ENCODE peak calls at places on chromosomes 4 and X, in five cellular contexts. One of them, this sample, is unnamed. For H3K4me1, the result is how much of the 10 kb centered on the place peaks cover.

GRCh38 chrX:71671043-71671829 is 3.9 kb downstream of the LOC101059915 start:
- DNase-seq in GM12878: no peak
- DNase-seq in H1: no peak
- DNase-seq in HepG2: no peak
- DNase-seq in K562: no peak
- DNase-seq in this sample: no peak

GRCh38 chrX:115018944-115019343 is 1.5 kb upstream of the IL13RA2 start:
- DNase-seq in K562: no peak
- DNase-seq in HepG2: no peak
- DNase-seq in H1: no peak
- DNase-seq in GM12878: no peak
- DNase-seq in this sample: no peak

GRCh38 chrX:95760356-95760755 is 924.3 kb upstream of the DIAPH2 start:
- DNase-seq in HepG2: no peak
- DNase-seq in H1: no peak
- DNase-seq in K562: no peak
- DNase-seq in GM12878: no peak
- DNase-seq in this sample: no peak

GRCh38 chr4:113878718-113879117 is 100.7 kb downstream of the ARSJ start:
- DNase-seq in K562: no peak
- DNase-seq in HepG2: peak
- DNase-seq in GM12878: no peak
- DNase-seq in H1: peak
- DNase-seq in this sample: peak

GRCh38 chrX:107826286-107827136 is 845 bp downstream of the MID2 start:
- DNase-seq in H1: no peak
- DNase-seq in HepG2: no peak
- DNase-seq in K562: no peak
- DNase-seq in GM12878: no peak
- DNase-seq in this sample: peak

GRCh38 chr4:180156684-180157083 is 2086.5 kb upstream of the TENM3 start:
- DNase-seq in K562: no peak
- DNase-seq in GM12878: no peak
- DNase-seq in HepG2: no peak
- DNase-seq in H1: no peak
- DNase-seq in this sample: no peak

GRCh38 chr4:153792007-153792892 is 3.4 kb upstream of the SFRP2 start:
- DNase-seq in H1: peak
- DNase-seq in K562: peak
- DNase-seq in HepG2: no peak
- DNase-seq in GM12878: no peak
- DNase-seq in this sample: peak

GRCh38 chr4:99273704-99274103 is 17.1 kb downstream of the ADH1A start:
- DNase-seq in H1: no peak
- DNase-seq in HepG2: no peak
- DNase-seq in K562: no peak
- DNase-seq in GM12878: no peak
- DNase-seq in this sample: no peak

GRCh38 chr4:82733636-82734035 is 65.0 kb downstream of the SCD5 start:
- DNase-seq in HepG2: no peak
- DNase-seq in H1: no peak
- DNase-seq in GM12878: no peak
- DNase-seq in K562: no peak
- DNase-seq in this sample: no peak

GRCh38 chr4:47334597-47335185 is 128.8 kb downstream of the COMMD8 start:
- DNase-seq in K562: no peak
- DNase-seq in H1: no peak
- DNase-seq in HepG2: no peak
- DNase-seq in GM12878: no peak
- DNase-seq in this sample: no peak

GRCh38 chr4:10762541-10762940 is 78.0 kb upstream of the CLNK start:
- DNase-seq in GM12878: no peak
- DNase-seq in K562: no peak
- DNase-seq in HepG2: no peak
- DNase-seq in H1: no peak
- DNase-seq in this sample: peak

GRCh38 chr4:85147481-85148076 is 181.1 kb upstream of the WDFY3 start:
- DNase-seq in H1: no peak
- DNase-seq in GM12878: peak
- DNase-seq in K562: peak
- DNase-seq in HepG2: peak
- DNase-seq in this sample: peak

GRCh38 chr4:114780205-114780604 is 181.6 kb downstream of the UGT8 start:
- DNase-seq in K562: no peak
- DNase-seq in GM12878: no peak
- DNase-seq in HepG2: peak
- DNase-seq in H1: no peak
- DNase-seq in this sample: peak

GRCh38 chr4:122584517-122584916 is 36.3 kb downstream of the IL21 start:
- DNase-seq in K562: no peak
- DNase-seq in HepG2: no peak
- DNase-seq in H1: no peak
- DNase-seq in GM12878: no peak
- DNase-seq in this sample: no peak

GRCh38 chr4:110087116-110087708 is 111.2 kb downstream of the ELOVL6 start:
- DNase-seq in H1: no peak
- DNase-seq in GM12878: no peak
- DNase-seq in K562: no peak
- DNase-seq in HepG2: no peak
- DNase-seq in this sample: no peak

GRCh38 chrX:1390621-1391369 is 1.1 kb downstream of the SLC25A6 start:
- DNase-seq in GM12878: no peak
- DNase-seq in HepG2: no peak
- DNase-seq in H1: no peak
- DNase-seq in K562: no peak
- DNase-seq in this sample: no peak

GRCh38 chr4:185143596-185143969 is 517 bp downstream of the SLC25A4 start:
- DNase-seq in HepG2: peak
- DNase-seq in H1: no peak
- DNase-seq in K562: no peak
- DNase-seq in GM12878: no peak
- DNase-seq in this sample: no peak

GRCh38 chrX:155052738-155053498 is 18.0 kb downstream of the CMC4 start:
- DNase-seq in HepG2: no peak
- DNase-seq in K562: no peak
- DNase-seq in H1: no peak
- DNase-seq in GM12878: no peak
- DNase-seq in this sample: no peak

GRCh38 chr4:150297861-150298474 is 219.7 kb downstream of the DCLK2 start:
- DNase-seq in HepG2: peak
- DNase-seq in H1: no peak
- DNase-seq in GM12878: peak
- DNase-seq in K562: peak
- DNase-seq in this sample: peak

GRCh38 chrX:130801901-130802300 is 101.1 kb downstream of the ENOX2 start:
- DNase-seq in GM12878: no peak
- DNase-seq in HepG2: peak
- DNase-seq in H1: no peak
- DNase-seq in K562: no peak
- DNase-seq in this sample: peak

GRCh38 chr4:13413719-13414437 is 70.3 kb downstream of the RAB28 start:
- DNase-seq in GM12878: no peak
- DNase-seq in HepG2: no peak
- DNase-seq in H1: no peak
- DNase-seq in K562: no peak
- DNase-seq in this sample: no peak

GRCh38 chr4:142781114-142781513 is 65.0 kb downstream of the INPP4B start:
- DNase-seq in GM12878: no peak
- DNase-seq in K562: no peak
- DNase-seq in H1: no peak
- DNase-seq in HepG2: no peak
- DNase-seq in this sample: no peak

GRCh38 chrX:31057291-31057690 is 14.6 kb downstream of the FTHL17 start:
- DNase-seq in K562: no peak
- DNase-seq in GM12878: no peak
- DNase-seq in HepG2: no peak
- DNase-seq in H1: no peak
- DNase-seq in this sample: no peak

DNA sequence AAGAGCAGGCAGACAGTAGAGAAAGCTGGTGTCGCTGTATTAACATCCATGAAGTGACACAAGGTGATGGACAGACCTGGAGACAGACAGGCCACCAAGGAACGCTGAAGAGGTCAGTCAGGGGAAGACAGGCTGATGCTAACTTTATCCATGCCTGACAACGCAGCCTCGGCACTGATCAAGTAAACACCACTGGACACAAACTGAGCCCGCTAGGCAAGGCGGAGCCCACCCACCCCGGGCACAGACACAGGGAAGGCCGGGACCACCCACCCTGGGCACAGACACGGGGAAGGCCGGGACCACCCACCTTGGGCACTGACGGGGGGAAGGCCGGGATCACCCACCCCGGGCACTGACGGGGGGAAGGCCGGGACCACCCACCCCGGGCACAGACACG is 18.8 kb downstream of the PPP2R3B start:
- DNase-seq in HepG2: no peak
- DNase-seq in K562: no peak
- DNase-seq in H1: no peak
- DNase-seq in GM12878: no peak
- DNase-seq in this sample: no peak
- TF ChIP-seq CREB1 in HepG2: no peak
- TF ChIP-seq CREB1 in K562: no peak
- TF ChIP-seq CREB1 in H1: no peak
- TF ChIP-seq CREB1 in GM12878: no peak
- TF ChIP-seq CREB1 in this sample: no peak

DNA sequence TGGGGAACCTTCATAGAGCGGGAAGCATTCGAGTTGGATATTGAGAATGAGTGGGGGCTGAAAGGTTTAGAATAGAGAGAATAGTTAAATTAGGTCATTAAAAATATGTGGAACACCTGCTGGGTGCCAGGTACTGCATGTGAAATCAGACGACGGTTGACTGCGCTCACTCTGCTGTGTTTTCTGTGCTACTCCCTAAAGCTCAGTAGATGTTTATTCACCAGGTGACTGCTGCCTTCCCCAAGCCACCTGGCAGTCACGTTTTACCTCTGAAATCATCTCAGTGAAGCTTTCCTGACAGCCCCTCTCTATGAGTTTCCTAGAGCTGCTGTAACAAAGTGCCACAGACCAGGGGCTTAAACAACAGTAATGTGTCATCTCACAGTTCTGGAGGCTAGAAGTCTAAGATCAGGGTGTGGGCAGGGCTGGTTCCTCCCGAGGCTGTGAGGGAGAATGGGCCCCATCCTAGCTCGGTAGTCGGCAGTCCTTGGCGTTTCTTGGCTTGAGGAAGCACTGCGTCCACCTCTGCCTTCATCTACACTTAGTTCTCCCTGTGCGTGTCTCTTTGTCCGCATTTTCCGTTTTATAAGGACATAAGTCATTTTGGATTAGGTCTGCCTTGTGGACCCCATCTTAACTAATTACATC is 25.3 kb downstream of the ADD1 start:
- DNase-seq in GM12878: no peak
- DNase-seq in K562: no peak
- DNase-seq in H1: no peak
- DNase-seq in HepG2: no peak
- DNase-seq in this sample: no peak
- H3K4me1 ChIP-seq in GM12878: under half
- H3K4me1 ChIP-seq in K562: under half
- H3K4me1 ChIP-seq in H1: under half
- H3K4me1 ChIP-seq in HepG2: half or more
- H3K4me1 ChIP-seq in this sample: half or more

GRCh38 chrX:118730500-118731247 is 3.3 kb downstream of the IL13RA1 start:
- DNase-seq in K562: no peak
- DNase-seq in H1: no peak
- DNase-seq in GM12878: no peak
- DNase-seq in HepG2: no peak
- DNase-seq in this sample: no peak

GRCh38 chrX:118726887-118727685 is at the start of gene IL13RA1:
- DNase-seq in K562: peak
- DNase-seq in GM12878: no peak
- DNase-seq in HepG2: peak
- DNase-seq in H1: peak
- DNase-seq in this sample: peak

GRCh38 chrX:118724775-118725174 is 2.6 kb upstream of the IL13RA1 start:
- DNase-seq in HepG2: peak
- DNase-seq in K562: peak
- DNase-seq in GM12878: no peak
- DNase-seq in H1: no peak
- DNase-seq in this sample: no peak

GRCh38 chrX:118729043-118729652 is 1.7 kb downstream of the IL13RA1 start:
- DNase-seq in GM12878: no peak
- DNase-seq in H1: no peak
- DNase-seq in HepG2: no peak
- DNase-seq in K562: no peak
- DNase-seq in this sample: no peak

DNA sequence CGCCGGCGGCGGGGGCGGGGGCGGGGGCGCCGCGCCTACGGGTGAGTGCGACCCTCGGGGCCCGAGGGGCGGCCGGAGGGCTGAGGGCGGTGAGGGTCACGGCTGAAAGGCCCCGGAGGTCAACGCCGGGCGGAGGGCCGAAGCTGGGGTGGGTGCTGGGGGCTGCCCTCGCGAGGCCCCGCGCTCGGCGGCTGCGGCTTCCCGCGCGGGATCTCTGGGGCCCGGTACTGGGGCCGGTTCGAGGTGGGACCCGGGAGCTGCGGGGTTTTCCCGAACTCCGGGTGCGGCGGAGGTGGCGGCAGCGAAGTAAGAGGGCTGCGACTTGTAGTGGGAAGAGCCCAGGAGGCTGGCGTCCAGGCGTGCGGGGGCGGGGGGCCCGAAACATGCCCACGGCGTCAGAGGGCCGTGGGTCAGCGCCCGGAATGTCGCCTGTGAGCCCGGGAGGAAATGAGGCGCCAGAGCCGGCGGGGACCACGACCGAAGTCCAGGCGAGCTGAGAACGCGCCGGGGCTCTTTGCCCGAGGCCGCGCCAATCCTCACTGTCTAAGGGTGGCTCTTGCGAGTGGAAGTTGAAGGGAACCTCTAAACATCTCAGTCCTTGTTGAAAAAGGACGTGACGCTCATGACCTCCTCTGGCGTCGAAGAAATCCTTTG is 407 bp downstream of the IL13RA1 start:
- DNase-seq in K562: no peak
- DNase-seq in H1: no peak
- DNase-seq in GM12878: no peak
- DNase-seq in HepG2: peak
- DNase-seq in this sample: no peak
- TF ChIP-seq CREB1 in K562: no peak
- TF ChIP-seq CREB1 in H1: no peak
- TF ChIP-seq CREB1 in GM12878: peak
- TF ChIP-seq CREB1 in HepG2: no peak
- TF ChIP-seq CREB1 in this sample: no peak

GRCh38 chrX:9466711-9467110 is 1.9 kb downstream of the TBL1X start:
- DNase-seq in K562: no peak
- DNase-seq in HepG2: no peak
- DNase-seq in H1: no peak
- DNase-seq in GM12878: no peak
- DNase-seq in this sample: no peak

GRCh38 chrX:9464435-9465371 is at the start of gene TBL1X:
- DNase-seq in K562: peak
- DNase-seq in H1: peak
- DNase-seq in GM12878: no peak
- DNase-seq in HepG2: peak
- DNase-seq in this sample: peak

GRCh38 chrX:9465380-9466114 is 689 bp downstream of the TBL1X start:
- DNase-seq in H1: peak
- DNase-seq in K562: peak
- DNase-seq in HepG2: no peak
- DNase-seq in GM12878: no peak
- DNase-seq in this sample: peak

GRCh38 chrX:9467181-9467580 is 2.3 kb downstream of the TBL1X start:
- DNase-seq in HepG2: no peak
- DNase-seq in K562: no peak
- DNase-seq in GM12878: no peak
- DNase-seq in H1: no peak
- DNase-seq in this sample: no peak

GRCh38 chrX:9466115-9466495 is 1.2 kb downstream of the TBL1X start:
- DNase-seq in H1: peak
- DNase-seq in HepG2: no peak
- DNase-seq in GM12878: no peak
- DNase-seq in K562: no peak
- DNase-seq in this sample: peak
- H3K4me1 ChIP-seq in H1: under half
- H3K4me1 ChIP-seq in HepG2: half or more
- H3K4me1 ChIP-seq in GM12878: under half
- H3K4me1 ChIP-seq in K562: under half
- H3K4me1 ChIP-seq in this sample: under half

This sample was measured in GM23338.